ENCODE peak calls at places on chromosome 18, in nine cellular contexts. W is HepG2, K is suprapubic skin, F is sigmoid colon, B is K562, E is transverse colon, Q is stomach, T is upper lobe of left lung, O is GM12878. U is an unnamed sample. For H3K9me3, the result is how much of the 10 kb centered on the place peaks cover.

GRCh38 chr18:68103561-68103960 is 587.0 kb upstream of the DSEL start:
- DNase-seq in W (no peak), K (no peak), F (no peak), B (no peak), E (no peak), Q (no peak), T (no peak), O (no peak), U (no peak)

GRCh38 chr18:11047156-11047555 is 102.2 kb downstream of the PIEZO2 start:
- DNase-seq in W (no peak), K (no peak), F (no peak), B (no peak), E (no peak), Q (no peak), T (no peak), O (no peak), U (peak)

GRCh38 chr18:23306842-23307241 is 146.2 kb upstream of the RIOK3 start:
- DNase-seq in W (no peak), K (no peak), F (no peak), B (no peak), E (no peak), Q (no peak), T (no peak), O (peak), U (no peak)

GRCh38 chr18:25350561-25351201 is 1.3 kb downstream of the ZNF521 start:
- DNase-seq in W (no peak), K (peak), F (peak), B (no peak), E (peak), Q (no peak), T (peak), O (no peak), U (no peak)

GRCh38 chr18:24868760-24869237 is 408.4 kb downstream of the HRH4 start:
- DNase-seq in W (no peak), K (no peak), F (no peak), B (no peak), E (no peak), Q (no peak), T (no peak), O (no peak), U (no peak)

GRCh38 chr18:79611040-79611681 is 68.4 kb upstream of the CTDP1 start:
- DNase-seq in W (no peak), K (peak), F (peak), B (peak), E (no peak), Q (no peak), T (peak), O (no peak), U (no peak)

GRCh38 chr18:58381676-58382411 is 247.0 kb downstream of the ALPK2 start:
- DNase-seq in W (no peak), K (no peak), F (no peak), B (no peak), E (no peak), Q (no peak), T (no peak), O (no peak), U (peak)

GRCh38 chr18:21851327-21851961 is 110.9 kb downstream of the MIB1 start:
- DNase-seq in W (no peak), K (no peak), F (no peak), B (peak), E (no peak), Q (no peak), T (no peak), O (no peak), U (no peak)

GRCh38 chr18:8673276-8674209 is 31.8 kb upstream of the MTCL1 start:
- DNase-seq in W (no peak), K (no peak), F (no peak), B (no peak), E (peak), Q (no peak), T (no peak), O (peak), U (peak)

DNA sequence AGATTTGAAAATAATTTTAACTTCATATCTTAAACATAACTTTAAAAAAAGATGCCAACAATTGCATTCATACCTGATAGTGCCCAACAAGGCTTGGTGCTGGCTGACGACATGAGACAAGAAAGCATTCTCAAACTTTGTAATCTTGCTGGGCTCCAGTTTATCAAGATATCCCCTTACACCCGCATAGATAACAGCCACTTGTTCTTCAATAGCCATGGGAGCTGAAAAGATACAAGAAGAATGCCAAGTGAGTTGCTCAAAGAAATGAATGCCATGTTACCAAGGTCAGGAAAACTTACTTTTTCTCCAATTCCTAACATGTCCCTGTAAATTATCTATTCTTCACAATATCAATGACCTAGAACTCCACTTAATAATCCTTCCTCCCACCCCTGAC is 12.4 kb upstream of the PSTPIP2 start:
- DNase-seq in W (no peak), K (no peak), F (no peak), B (no peak), E (no peak), Q (no peak), T (no peak), O (no peak), U (no peak)
- TF ChIP-seq POLR2AphosphoS5 in W (no peak), K (no peak), F (no peak), B (no peak), E (no peak), Q (no peak), T (no peak), O (no peak), U (no peak)

GRCh38 chr18:35283923-35284794 is 5.9 kb downstream of the ZSCAN30 start:
- DNase-seq in W (no peak), K (no peak), F (no peak), B (peak), E (no peak), Q (no peak), T (no peak), O (no peak), U (no peak)
- H3K9me3 ChIP-seq in W (under half), K (under half), F (under half), B (under half), E (under half), Q (under half), T (under half), O (under half), U (under half)

DNA sequence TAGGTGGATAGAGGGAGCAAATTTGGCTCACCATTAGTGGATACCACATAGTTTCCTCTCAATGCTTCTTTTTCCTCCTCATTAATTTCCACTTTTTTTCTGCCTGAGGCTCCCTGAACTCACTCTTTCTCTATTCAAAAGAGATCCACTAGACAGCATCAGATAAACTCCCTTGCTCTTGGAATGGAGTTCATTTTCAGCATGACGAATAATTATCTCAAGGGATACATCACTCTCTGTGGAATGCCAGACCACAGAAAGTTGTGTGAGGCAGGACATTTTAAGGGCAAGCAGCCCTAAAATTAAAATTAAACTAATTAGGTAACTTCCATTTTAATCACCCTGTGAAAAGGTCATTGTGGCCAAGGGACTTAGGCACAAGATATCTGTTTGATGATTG is 1920.1 kb upstream of the CELF4 start:
- DNase-seq in W (no peak), K (no peak), F (no peak), B (no peak), E (no peak), Q (no peak), T (no peak), O (no peak), U (no peak)
- TF ChIP-seq EP300 in W (no peak), K (no peak), F (no peak), B (no peak), E (no peak), Q (no peak), T (no peak), O (no peak), U (no peak)

GRCh38 chr18:55588876-55589595 is 1.0 kb upstream of the TCF4 start:
- DNase-seq in W (no peak), K (no peak), F (no peak), B (no peak), E (no peak), Q (no peak), T (no peak), O (no peak), U (no peak)

GRCh38 chr18:55589625-55590291 is 1.8 kb upstream of the TCF4 start:
- DNase-seq in W (no peak), K (peak), F (peak), B (peak), E (peak), Q (peak), T (peak), O (peak), U (peak)

GRCh38 chr18:55586841-55587240 is 1.2 kb downstream of the TCF4 start:
- DNase-seq in W (no peak), K (no peak), F (no peak), B (no peak), E (no peak), Q (no peak), T (no peak), O (no peak), U (no peak)

GRCh38 chr18:55587341-55588000 is 521 bp downstream of the TCF4 start:
- DNase-seq in W (no peak), K (no peak), F (no peak), B (peak), E (no peak), Q (no peak), T (no peak), O (no peak), U (no peak)

DNA sequence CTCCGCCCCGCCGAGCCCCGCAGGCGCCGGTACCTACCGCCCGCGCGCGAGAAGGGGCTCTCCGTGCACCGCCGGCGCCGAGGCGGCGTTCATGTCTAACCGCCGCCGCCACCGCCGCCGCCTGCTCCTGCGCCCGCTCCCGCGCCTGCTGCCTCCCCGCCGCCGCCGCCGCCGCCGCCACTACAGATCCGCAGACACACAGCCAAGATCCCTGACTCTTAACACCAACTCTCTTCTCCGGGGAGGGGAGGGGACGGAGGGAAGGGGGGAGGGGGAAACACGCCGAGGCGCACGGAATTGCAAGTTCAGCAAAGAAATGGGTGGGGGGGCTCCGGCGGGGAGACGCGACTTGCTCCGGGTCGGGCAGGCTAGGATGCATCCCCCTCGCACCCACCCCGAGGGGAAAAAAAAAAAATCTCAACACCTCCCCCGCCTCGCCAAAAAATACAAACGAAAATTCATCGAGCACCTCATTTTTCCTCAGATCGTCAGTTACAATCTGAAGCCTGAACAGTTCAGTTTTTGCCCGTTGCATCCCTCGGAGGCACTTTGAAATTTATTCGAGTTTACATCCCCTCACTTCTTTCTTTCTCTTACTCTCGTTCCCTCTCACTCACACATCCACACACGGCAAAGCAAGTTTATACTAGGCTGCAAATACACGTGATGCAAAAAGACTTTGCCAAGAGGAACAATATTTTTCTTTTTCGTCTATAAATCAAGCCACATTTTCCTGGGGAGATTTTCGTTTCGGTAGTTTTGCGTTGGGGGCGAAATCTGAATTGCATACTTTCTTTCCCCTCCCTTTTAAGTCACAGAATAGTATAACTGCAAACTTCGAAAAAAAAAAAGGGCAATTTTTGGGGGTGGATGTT is at the start of gene TCF4:
- DNase-seq in W (no peak), K (peak), F (peak), B (peak), E (peak), Q (peak), T (peak), O (no peak), U (no peak)
- TF ChIP-seq POLR2AphosphoS5 in W (no peak), K (no peak), F (no peak), B (no peak), E (no peak), Q (no peak), T (peak), O (no peak), U (no peak)

U was measured in esophagus muscularis mucosa.